ENCODE peak calls at places on chromosomes 2 and 18, in five cellular contexts. X is K562, P is A549, R is H1, H is IMR-90. G is an unnamed sample.

GRCh38 chr2:110674620-110675555 is 3.0 kb downstream of the BUB1 start:
- DNase-seq in R (no peak), H (peak), P (peak), X (peak), G (no peak)

GRCh38 chr2:5725794-5726463 is 33.7 kb downstream of the SOX11 start:
- DNase-seq in H (no peak), X (no peak), P (no peak), R (peak), G (no peak)

GRCh38 chr2:133177196-133177595 is 391.1 kb downstream of the NCKAP5 start:
- DNase-seq in R (no peak), H (peak), P (no peak), X (no peak), G (no peak)

GRCh38 chr18:21255211-21255610 is 13.2 kb downstream of the GREB1L start:
- DNase-seq in P (no peak), H (no peak), R (no peak), X (no peak), G (no peak)

GRCh38 chr2:235085476-235085875 is 133.7 kb downstream of the SH3BP4 start:
- DNase-seq in R (no peak), P (no peak), H (no peak), X (no peak), G (no peak)

GRCh38 chr2:41937464-41937861 is 110.4 kb upstream of the PKDCC start:
- DNase-seq in H (peak), P (no peak), R (peak), X (no peak), G (no peak)

GRCh38 chr2:66869076-66869475 is 434.2 kb downstream of the MEIS1 start:
- DNase-seq in P (no peak), X (no peak), H (peak), R (no peak), G (no peak)

GRCh38 chr18:8389391-8390340 is 219.6 kb upstream of the RAB12 start:
- DNase-seq in P (peak), X (peak), H (peak), R (peak), G (peak)

GRCh38 chr2:189581354-189582139 is 961 bp upstream of the SLC40A1 start:
- DNase-seq in P (no peak), R (no peak), X (peak), H (no peak), G (peak)

GRCh38 chr18:58682429-58683069 is 11.3 kb downstream of the MALT1 start:
- DNase-seq in P (peak), X (no peak), H (peak), R (no peak), G (peak)

GRCh38 chr2:240374085-240374907 is 61.2 kb upstream of the GPC1 start:
- DNase-seq in H (peak), X (no peak), P (peak), R (no peak), G (peak)

GRCh38 chr2:190320696-190321095 is 1.1 kb upstream of the HIBCH start:
- DNase-seq in P (no peak), R (no peak), H (no peak), X (peak), G (no peak)

GRCh38 chr2:201926071-201926470 is 107.6 kb upstream of the FZD7 start:
- DNase-seq in X (no peak), P (no peak), R (no peak), H (no peak), G (no peak)

GRCh38 chr2:213241817-213242216 is 42.4 kb upstream of the SPAG16 start:
- DNase-seq in R (no peak), P (no peak), X (no peak), H (no peak), G (no peak)

GRCh38 chr18:28175047-28175929 is 1.6 kb downstream of the CDH2 start:
- DNase-seq in P (peak), X (no peak), H (peak), R (no peak), G (peak)

GRCh38 chr2:27527182-27527581 is 30.5 kb downstream of the GCKR start:
- DNase-seq in X (peak), H (no peak), P (no peak), R (no peak), G (no peak)

GRCh38 chr2:160584972-160585494 is 91.4 kb upstream of the RBMS1 start:
- DNase-seq in R (no peak), H (peak), X (no peak), P (no peak), G (no peak)

GRCh38 chr2:55111570-55112228 is 61.4 kb upstream of the RTN4 start:
- DNase-seq in H (peak), X (peak), R (no peak), P (peak), G (peak)

GRCh38 chr18:59453468-59453961 is 94.5 kb upstream of the LMAN1 start:
- DNase-seq in X (no peak), R (no peak), P (peak), H (no peak), G (peak)

GRCh38 chr2:188598551-188598950 is 306.9 kb downstream of the GULP1 start:
- DNase-seq in R (no peak), X (no peak), H (no peak), P (peak), G (peak)

DNA sequence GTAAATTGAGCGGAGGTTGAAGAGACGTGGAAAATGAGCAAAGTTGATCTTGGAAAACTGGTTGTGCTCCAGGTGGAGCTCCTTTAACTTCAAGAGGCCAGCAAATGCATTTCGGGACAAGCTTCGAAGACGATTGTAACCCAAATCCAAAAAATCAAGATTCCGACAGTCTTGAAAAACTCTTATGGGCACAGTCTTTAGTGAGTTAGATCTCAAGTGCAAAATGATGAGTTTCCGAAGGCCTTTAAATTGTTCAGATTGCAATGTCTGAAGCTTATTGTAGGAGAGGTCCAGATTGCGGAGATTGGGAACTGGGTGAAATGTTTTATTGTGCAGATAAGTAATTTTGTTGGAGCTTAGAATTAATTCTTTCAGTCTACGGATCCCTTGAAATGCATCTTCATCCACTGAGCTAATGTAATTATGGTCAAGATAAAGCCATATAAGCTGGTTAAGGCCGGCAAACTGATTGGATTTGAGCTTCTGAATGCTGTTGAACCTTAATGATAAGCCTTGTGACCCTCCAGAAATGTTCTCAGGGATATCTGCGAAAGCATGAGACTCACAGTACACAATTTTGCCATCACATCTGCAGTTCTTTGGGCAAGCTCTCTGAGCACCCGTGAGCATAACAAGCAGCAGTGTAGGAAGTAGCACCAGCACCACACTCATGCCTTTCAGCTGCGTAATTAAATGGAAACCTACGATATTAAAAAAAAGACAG is 2.9 kb downstream of the LRRTM4 start:
- DNase-seq in X (no peak), H (no peak), P (no peak), R (no peak), G (no peak)
- TF ChIP-seq MAFK in X (no peak), H (no peak), P (no peak), R (no peak), G (no peak)

GRCh38 chr18:12119358-12119757 is 25.7 kb downstream of the ANKRD62 start:
- DNase-seq in X (peak), R (no peak), H (no peak), P (no peak), G (no peak)

GRCh38 chr18:12121175-12122095 is 27.8 kb downstream of the ANKRD62 start:
- DNase-seq in P (peak), R (peak), H (peak), X (peak), G (peak)
- TF ChIP-seq MAFK in P (no peak), R (no peak), H (no peak), X (no peak), G (no peak)

GRCh38 chr18:712401-713134 is at the start of gene ENOSF1:
- DNase-seq in H (peak), X (peak), P (peak), R (peak), G (peak)

GRCh38 chr18:717003-717402 is 4.6 kb upstream of the ENOSF1 start:
- DNase-seq in H (no peak), P (no peak), X (no peak), R (no peak), G (no peak)

GRCh38 chr18:711693-712400 is 583 bp downstream of the ENOSF1 start:
- DNase-seq in P (peak), H (peak), X (peak), R (peak), G (peak)

GRCh38 chr18:713135-713490 is 683 bp upstream of the ENOSF1 start:
- DNase-seq in P (no peak), H (no peak), X (no peak), R (no peak), G (no peak)

DNA sequence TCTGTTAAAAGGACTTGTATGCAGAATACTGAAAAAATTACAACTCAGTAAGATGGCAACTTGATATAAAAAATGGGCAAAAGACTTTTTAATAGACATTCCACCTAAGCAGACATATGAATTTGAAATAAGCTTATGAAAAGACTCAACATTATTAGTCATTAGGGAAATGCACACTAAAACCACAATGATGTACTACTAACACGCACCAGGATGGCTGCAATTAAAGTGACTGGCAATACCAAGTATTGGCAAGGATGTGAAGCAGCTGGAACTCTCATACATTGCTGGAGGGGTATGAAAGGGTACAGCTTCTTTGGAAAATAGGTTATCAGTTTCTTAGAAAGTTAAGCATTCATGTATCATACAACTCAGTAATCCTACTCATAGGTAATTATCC is 3.2 kb upstream of the ENOSF1 start:
- DNase-seq in P (no peak), H (peak), X (no peak), R (no peak), G (no peak)
- TF ChIP-seq MAFK in P (no peak), H (no peak), X (no peak), R (no peak), G (no peak)

DNA sequence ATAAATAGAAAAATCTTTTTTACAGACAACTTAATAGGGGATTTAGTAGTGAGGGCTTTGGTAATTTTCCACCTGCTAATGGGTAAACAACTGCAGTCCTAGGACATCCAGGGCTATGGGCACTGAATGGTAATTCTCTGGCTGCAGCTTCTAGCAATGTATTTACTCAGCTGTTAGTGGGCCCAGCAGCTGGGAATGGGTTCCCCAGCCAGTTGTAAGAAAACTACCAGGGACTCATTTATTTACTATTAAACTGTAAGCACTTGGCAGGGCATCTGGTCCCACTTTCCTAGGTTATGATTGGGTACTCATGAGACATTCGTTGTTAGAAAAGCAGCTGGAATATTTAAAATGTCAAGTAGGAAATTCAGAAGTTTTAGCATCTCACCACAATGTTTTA is 363.8 kb upstream of the TRIB2 start:
- DNase-seq in X (no peak), H (peak), P (no peak), R (no peak), G (no peak)
- TF ChIP-seq MAFK in X (no peak), H (no peak), P (no peak), R (no peak), G (no peak)

GRCh38 chr2:106116248-106116647 is 77.9 kb downstream of the UXS1 start:
- DNase-seq in H (no peak), X (peak), P (no peak), R (no peak), G (no peak)

GRCh38 chr2:106119074-106119473 is 75.0 kb downstream of the UXS1 start:
- DNase-seq in X (no peak), H (no peak), R (no peak), P (no peak), G (no peak)

GRCh38 chr2:106117347-106117746 is 76.8 kb downstream of the UXS1 start:
- DNase-seq in P (no peak), X (no peak), H (no peak), R (no peak), G (no peak)

GRCh38 chr2:106120432-106120831 is 73.7 kb downstream of the UXS1 start:
- DNase-seq in X (no peak), P (no peak), H (no peak), R (no peak), G (no peak)

GRCh38 chr2:106117882-106118684 is 76.0 kb downstream of the UXS1 start:
- DNase-seq in R (no peak), H (no peak), P (no peak), X (no peak), G (no peak)
- TF ChIP-seq MAFK in R (no peak), H (no peak), P (no peak), X (no peak), G (no peak)

DNA sequence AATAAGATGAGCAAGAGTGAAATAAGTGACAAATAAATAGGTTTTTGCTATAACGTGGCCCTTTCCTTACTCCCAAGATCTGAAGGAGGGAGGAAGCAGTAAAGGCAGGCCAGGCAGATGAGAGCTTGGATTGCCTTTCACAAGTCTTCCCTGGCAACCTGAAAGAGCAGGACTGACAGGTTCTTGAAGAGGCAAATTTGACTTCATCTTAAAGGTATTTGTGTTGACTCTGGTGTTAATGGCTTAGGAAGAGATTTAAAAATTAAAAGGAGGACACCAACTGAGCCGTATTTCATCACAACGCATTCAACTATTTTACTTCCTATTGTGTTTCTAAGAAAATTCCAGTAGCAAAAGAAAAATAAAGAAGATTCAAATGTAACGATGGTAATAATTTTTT is 3.2 kb downstream of the STRN start:
- DNase-seq in R (no peak), P (no peak), H (no peak), X (no peak), G (no peak)
- TF ChIP-seq MAFK in R (no peak), P (no peak), H (no peak), X (no peak), G (no peak)

GRCh38 chr2:39728941-39729351 is 50.1 kb downstream of the THUMPD2 start:
- DNase-seq in P (peak), X (peak), H (peak), R (peak), G (peak)
- TF ChIP-seq MAFK in P (no peak), X (no peak), H (no peak), R (no peak), G (no peak)